ENCODE peak calls at places on chromosome 17, in six cellular contexts. One of them, this sample, is unnamed.

GRCh38 chr17:74767111-74767516 is 9.0 kb downstream of the NAT9 start:
- DNase-seq in adrenal gland: no peak
- DNase-seq in body of pancreas: no peak
- DNase-seq in nephron progenitor cell: no peak
- DNase-seq in PC-9: no peak
- DNase-seq in WTC11: no peak
- DNase-seq in this sample: no peak

GRCh38 chr17:49553676-49554335 is 21.9 kb upstream of the NXPH3 start:
- DNase-seq in adrenal gland: no peak
- DNase-seq in body of pancreas: no peak
- DNase-seq in nephron progenitor cell: no peak
- DNase-seq in PC-9: no peak
- DNase-seq in WTC11: no peak
- DNase-seq in this sample: no peak

GRCh38 chr17:45579529-45580495 is 89.3 kb upstream of the PLEKHM1 start:
- DNase-seq in adrenal gland: no peak
- DNase-seq in body of pancreas: no peak
- DNase-seq in nephron progenitor cell: peak
- DNase-seq in PC-9: no peak
- DNase-seq in WTC11: no peak
- DNase-seq in this sample: no peak

GRCh38 chr17:68307443-68307842 is 16.1 kb downstream of the ARSG start:
- DNase-seq in adrenal gland: no peak
- DNase-seq in body of pancreas: no peak
- DNase-seq in nephron progenitor cell: no peak
- DNase-seq in PC-9: no peak
- DNase-seq in WTC11: no peak
- DNase-seq in this sample: no peak

GRCh38 chr17:70357196-70357595 is 187.9 kb downstream of the KCNJ2 start:
- DNase-seq in adrenal gland: no peak
- DNase-seq in body of pancreas: no peak
- DNase-seq in nephron progenitor cell: no peak
- DNase-seq in PC-9: no peak
- DNase-seq in WTC11: no peak
- DNase-seq in this sample: no peak

GRCh38 chr17:78414178-78415162 is 36.0 kb downstream of the PGS1 start:
- DNase-seq in adrenal gland: no peak
- DNase-seq in body of pancreas: no peak
- DNase-seq in nephron progenitor cell: no peak
- DNase-seq in PC-9: no peak
- DNase-seq in WTC11: no peak
- DNase-seq in this sample: no peak

GRCh38 chr17:76164331-76164730 is 23.3 kb upstream of the FOXJ1 start:
- DNase-seq in adrenal gland: no peak
- DNase-seq in body of pancreas: no peak
- DNase-seq in nephron progenitor cell: no peak
- DNase-seq in PC-9: no peak
- DNase-seq in WTC11: no peak
- DNase-seq in this sample: no peak

GRCh38 chr17:71922439-71922838 is 198.4 kb upstream of the SOX9 start:
- DNase-seq in adrenal gland: no peak
- DNase-seq in body of pancreas: no peak
- DNase-seq in nephron progenitor cell: no peak
- DNase-seq in PC-9: no peak
- DNase-seq in WTC11: no peak
- DNase-seq in this sample: no peak

GRCh38 chr17:49525831-49526741 is 31.0 kb downstream of the NGFR start:
- DNase-seq in adrenal gland: no peak
- DNase-seq in body of pancreas: no peak
- DNase-seq in nephron progenitor cell: no peak
- DNase-seq in PC-9: no peak
- DNase-seq in WTC11: peak
- DNase-seq in this sample: no peak

GRCh38 chr17:69733171-69734014 is 318.9 kb downstream of the MAP2K6 start:
- DNase-seq in adrenal gland: peak
- DNase-seq in body of pancreas: no peak
- DNase-seq in nephron progenitor cell: no peak
- DNase-seq in PC-9: no peak
- DNase-seq in WTC11: no peak
- DNase-seq in this sample: no peak

GRCh38 chr17:34562387-34562786 is 17.0 kb upstream of the TMEM132E start:
- DNase-seq in adrenal gland: no peak
- DNase-seq in body of pancreas: no peak
- DNase-seq in nephron progenitor cell: no peak
- DNase-seq in PC-9: no peak
- DNase-seq in WTC11: peak
- DNase-seq in this sample: no peak

GRCh38 chr17:81387235-81388060 is 7.8 kb upstream of the BAHCC1 start:
- DNase-seq in adrenal gland: peak
- DNase-seq in body of pancreas: peak
- DNase-seq in nephron progenitor cell: peak
- DNase-seq in PC-9: peak
- DNase-seq in WTC11: no peak
- DNase-seq in this sample: no peak

GRCh38 chr17:10050597-10051101 is 145.6 kb upstream of the RCVRN start:
- DNase-seq in adrenal gland: no peak
- DNase-seq in body of pancreas: no peak
- DNase-seq in nephron progenitor cell: no peak
- DNase-seq in PC-9: no peak
- DNase-seq in WTC11: no peak
- DNase-seq in this sample: peak

GRCh38 chr17:19262650-19263620 is 25.8 kb downstream of the EPN2 start:
- DNase-seq in adrenal gland: no peak
- DNase-seq in body of pancreas: no peak
- DNase-seq in nephron progenitor cell: no peak
- DNase-seq in PC-9: no peak
- DNase-seq in WTC11: no peak
- DNase-seq in this sample: no peak

GRCh38 chr17:75670868-75671267 is 3.7 kb downstream of the SAP30BP start:
- DNase-seq in adrenal gland: no peak
- DNase-seq in body of pancreas: no peak
- DNase-seq in nephron progenitor cell: no peak
- DNase-seq in PC-9: no peak
- DNase-seq in WTC11: no peak
- DNase-seq in this sample: no peak

GRCh38 chr17:40566027-40566426 is 755 bp upstream of the CCR7 start:
- DNase-seq in adrenal gland: no peak
- DNase-seq in body of pancreas: no peak
- DNase-seq in nephron progenitor cell: no peak
- DNase-seq in PC-9: no peak
- DNase-seq in WTC11: no peak
- DNase-seq in this sample: no peak

GRCh38 chr17:40562841-40563370 is 2.4 kb downstream of the CCR7 start:
- DNase-seq in adrenal gland: no peak
- DNase-seq in body of pancreas: no peak
- DNase-seq in nephron progenitor cell: no peak
- DNase-seq in PC-9: no peak
- DNase-seq in WTC11: no peak
- DNase-seq in this sample: no peak

GRCh38 chr17:40564195-40564882 is 933 bp downstream of the CCR7 start:
- DNase-seq in adrenal gland: no peak
- DNase-seq in body of pancreas: no peak
- DNase-seq in nephron progenitor cell: no peak
- DNase-seq in PC-9: no peak
- DNase-seq in WTC11: no peak
- DNase-seq in this sample: no peak

GRCh38 chr17:40563371-40564052 is 1.8 kb downstream of the CCR7 start:
- DNase-seq in adrenal gland: no peak
- DNase-seq in body of pancreas: no peak
- DNase-seq in nephron progenitor cell: no peak
- DNase-seq in PC-9: no peak
- DNase-seq in WTC11: no peak
- DNase-seq in this sample: no peak

GRCh38 chr17:40564883-40565744 is at the start of gene CCR7:
- DNase-seq in adrenal gland: no peak
- DNase-seq in body of pancreas: no peak
- DNase-seq in nephron progenitor cell: no peak
- DNase-seq in PC-9: no peak
- DNase-seq in WTC11: no peak
- DNase-seq in this sample: no peak
- TF ChIP-seq CTCF in adrenal gland: no peak
- TF ChIP-seq CTCF in body of pancreas: no peak
- TF ChIP-seq CTCF in nephron progenitor cell: no peak
- TF ChIP-seq CTCF in PC-9: no peak
- TF ChIP-seq CTCF in WTC11: no peak
- TF ChIP-seq CTCF in this sample: no peak

GRCh38 chr17:3929764-3930163 is 13.5 kb upstream of the P2RX1 start:
- DNase-seq in adrenal gland: no peak
- DNase-seq in body of pancreas: no peak
- DNase-seq in nephron progenitor cell: no peak
- DNase-seq in PC-9: no peak
- DNase-seq in WTC11: no peak
- DNase-seq in this sample: no peak

GRCh38 chr17:3937359-3937758 is 21.1 kb upstream of the P2RX1 start:
- DNase-seq in adrenal gland: no peak
- DNase-seq in body of pancreas: no peak
- DNase-seq in nephron progenitor cell: no peak
- DNase-seq in PC-9: no peak
- DNase-seq in WTC11: no peak
- DNase-seq in this sample: no peak

GRCh38 chr17:3929181-3929580 is 12.9 kb upstream of the P2RX1 start:
- DNase-seq in adrenal gland: no peak
- DNase-seq in body of pancreas: no peak
- DNase-seq in nephron progenitor cell: no peak
- DNase-seq in PC-9: no peak
- DNase-seq in WTC11: no peak
- DNase-seq in this sample: no peak

GRCh38 chr17:3935825-3936355 is 19.6 kb upstream of the P2RX1 start:
- DNase-seq in adrenal gland: peak
- DNase-seq in body of pancreas: no peak
- DNase-seq in nephron progenitor cell: no peak
- DNase-seq in PC-9: no peak
- DNase-seq in WTC11: no peak
- DNase-seq in this sample: no peak

GRCh38 chr17:3935140-3935542 is 18.9 kb upstream of the P2RX1 start:
- DNase-seq in adrenal gland: peak
- DNase-seq in body of pancreas: peak
- DNase-seq in nephron progenitor cell: peak
- DNase-seq in PC-9: peak
- DNase-seq in WTC11: peak
- DNase-seq in this sample: peak
- TF ChIP-seq CTCF in adrenal gland: peak
- TF ChIP-seq CTCF in body of pancreas: peak
- TF ChIP-seq CTCF in nephron progenitor cell: peak
- TF ChIP-seq CTCF in PC-9: peak
- TF ChIP-seq CTCF in WTC11: peak
- TF ChIP-seq CTCF in this sample: peak

GRCh38 chr17:58702045-58702476 is 9.7 kb downstream of the RAD51C start:
- DNase-seq in adrenal gland: no peak
- DNase-seq in body of pancreas: no peak
- DNase-seq in nephron progenitor cell: no peak
- DNase-seq in PC-9: no peak
- DNase-seq in WTC11: no peak
- DNase-seq in this sample: no peak

GRCh38 chr17:58703137-58703846 is 10.9 kb downstream of the RAD51C start:
- DNase-seq in adrenal gland: no peak
- DNase-seq in body of pancreas: no peak
- DNase-seq in nephron progenitor cell: no peak
- DNase-seq in PC-9: no peak
- DNase-seq in WTC11: no peak
- DNase-seq in this sample: no peak

GRCh38 chr17:58703887-58704286 is 11.5 kb downstream of the RAD51C start:
- DNase-seq in adrenal gland: no peak
- DNase-seq in body of pancreas: no peak
- DNase-seq in nephron progenitor cell: no peak
- DNase-seq in PC-9: no peak
- DNase-seq in WTC11: no peak
- DNase-seq in this sample: no peak

GRCh38 chr17:58702708-58703107 is 10.3 kb downstream of the RAD51C start:
- DNase-seq in adrenal gland: no peak
- DNase-seq in body of pancreas: no peak
- DNase-seq in nephron progenitor cell: no peak
- DNase-seq in PC-9: no peak
- DNase-seq in WTC11: no peak
- DNase-seq in this sample: no peak

GRCh38 chr17:58699771-58700170 is 7.4 kb downstream of the RAD51C start:
- DNase-seq in adrenal gland: peak
- DNase-seq in body of pancreas: no peak
- DNase-seq in nephron progenitor cell: no peak
- DNase-seq in PC-9: no peak
- DNase-seq in WTC11: no peak
- DNase-seq in this sample: no peak
- TF ChIP-seq CTCF in adrenal gland: no peak
- TF ChIP-seq CTCF in body of pancreas: no peak
- TF ChIP-seq CTCF in nephron progenitor cell: no peak
- TF ChIP-seq CTCF in PC-9: no peak
- TF ChIP-seq CTCF in WTC11: no peak
- TF ChIP-seq CTCF in this sample: no peak

GRCh38 chr17:32747856-32748255 is 129.1 kb downstream of the MYO1D start:
- DNase-seq in adrenal gland: no peak
- DNase-seq in body of pancreas: no peak
- DNase-seq in nephron progenitor cell: no peak
- DNase-seq in PC-9: no peak
- DNase-seq in WTC11: no peak
- DNase-seq in this sample: no peak
- TF ChIP-seq CTCF in adrenal gland: no peak
- TF ChIP-seq CTCF in body of pancreas: no peak
- TF ChIP-seq CTCF in nephron progenitor cell: no peak
- TF ChIP-seq CTCF in PC-9: no peak
- TF ChIP-seq CTCF in WTC11: no peak
- TF ChIP-seq CTCF in this sample: no peak

GRCh38 chr17:58525239-58525638 is 10.8 kb upstream of the MTMR4 start:
- DNase-seq in adrenal gland: no peak
- DNase-seq in body of pancreas: no peak
- DNase-seq in nephron progenitor cell: no peak
- DNase-seq in PC-9: no peak
- DNase-seq in WTC11: no peak
- DNase-seq in this sample: no peak

GRCh38 chr17:58529275-58529674 is 14.8 kb upstream of the MTMR4 start:
- DNase-seq in adrenal gland: peak
- DNase-seq in body of pancreas: no peak
- DNase-seq in nephron progenitor cell: no peak
- DNase-seq in PC-9: no peak
- DNase-seq in WTC11: no peak
- DNase-seq in this sample: no peak

GRCh38 chr17:58527949-58528348 is 13.5 kb upstream of the MTMR4 start:
- DNase-seq in adrenal gland: peak
- DNase-seq in body of pancreas: no peak
- DNase-seq in nephron progenitor cell: no peak
- DNase-seq in PC-9: no peak
- DNase-seq in WTC11: no peak
- DNase-seq in this sample: no peak

GRCh38 chr17:58528443-58528842 is 14.0 kb upstream of the MTMR4 start:
- DNase-seq in adrenal gland: no peak
- DNase-seq in body of pancreas: no peak
- DNase-seq in nephron progenitor cell: no peak
- DNase-seq in PC-9: no peak
- DNase-seq in WTC11: no peak
- DNase-seq in this sample: no peak

DNA sequence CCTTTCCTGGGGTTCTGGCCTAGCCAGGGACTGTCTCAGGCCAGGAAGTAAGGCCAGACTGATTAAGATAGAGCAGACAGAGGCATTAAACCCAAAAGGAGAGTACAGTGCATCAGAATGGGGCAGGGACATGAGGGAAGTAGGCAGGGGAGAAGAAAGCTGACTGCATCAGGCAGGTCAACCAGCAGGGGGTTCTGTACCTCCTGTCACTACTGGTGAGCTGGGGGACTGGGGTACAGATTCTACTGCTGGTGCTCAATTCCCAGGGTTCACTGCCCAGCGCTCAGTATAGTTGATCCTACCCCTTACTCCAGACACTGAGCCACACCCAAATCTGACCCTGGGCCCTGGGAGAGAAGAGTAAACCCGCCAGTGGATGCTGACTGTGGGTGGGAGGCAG is 12.9 kb upstream of the MTMR4 start:
- DNase-seq in adrenal gland: no peak
- DNase-seq in body of pancreas: no peak
- DNase-seq in nephron progenitor cell: no peak
- DNase-seq in PC-9: no peak
- DNase-seq in WTC11: no peak
- DNase-seq in this sample: no peak
- TF ChIP-seq CTCF in adrenal gland: peak
- TF ChIP-seq CTCF in body of pancreas: no peak
- TF ChIP-seq CTCF in nephron progenitor cell: no peak
- TF ChIP-seq CTCF in PC-9: no peak
- TF ChIP-seq CTCF in WTC11: no peak
- TF ChIP-seq CTCF in this sample: peak

This sample was measured in endothelial cell.